ENCODE peak calls at places on chromosomes 5 and 9, in six cellular contexts. F is GM23248; U is upper lobe of right lung; D is adrenal gland; Z is CD4-positive, alpha-beta T cell; X is body of pancreas. Y is an unnamed sample.

GRCh38 chr5:35067985-35068384 is 20.2 kb upstream of the AGXT2 start:
- DNase-seq in F (peak; percentile 39), U (no peak), D (no peak), Z (no peak), X (no peak), Y (no peak)

GRCh38 chr9:120735415-120736126 is 21.3 kb upstream of the MEGF9 start:
- DNase-seq in F (peak; percentile 63), U (peak; percentile 87), D (no peak), Z (no peak), X (peak; percentile 73), Y (no peak)

GRCh38 chr5:116303810-116304209 is 219.0 kb downstream of the COMMD10 start:
- DNase-seq in F (no peak), U (no peak), D (no peak), Z (no peak), X (no peak), Y (no peak)

GRCh38 chr9:114126247-114127060 is 27.4 kb upstream of the KIF12 start:
- DNase-seq in F (no peak), U (peak; percentile 40), D (no peak), Z (no peak), X (no peak), Y (peak; percentile 54)

GRCh38 chr9:124726886-124727285 is 44.2 kb downstream of the NR6A1 start:
- DNase-seq in F (peak; percentile 8), U (no peak), D (no peak), Z (no peak), X (no peak), Y (no peak)

GRCh38 chr5:79924936-79925893 is 65.8 kb downstream of the MTX3 start:
- DNase-seq in F (peak; percentile 52), U (no peak), D (peak; percentile 63), Z (no peak), X (no peak), Y (peak; percentile 69)

GRCh38 chr5:164336906-164337305 is 831.5 kb downstream of the MAT2B start:
- DNase-seq in F (peak; percentile 61), U (no peak), D (no peak), Z (no peak), X (no peak), Y (no peak)

GRCh38 chr9:124281934-124282351 is 24.2 kb downstream of the NEK6 start:
- DNase-seq in F (no peak), U (no peak), D (no peak), Z (no peak), X (peak; percentile 57), Y (no peak)

GRCh38 chr9:82333671-82334070 is 345.1 kb downstream of the SPATA31D1 start:
- DNase-seq in F (peak; percentile 50), U (no peak), D (no peak), Z (no peak), X (no peak), Y (no peak)

GRCh38 chr9:76431601-76432000 is 27.4 kb upstream of the GCNT1 start:
- DNase-seq in F (no peak), U (no peak), D (no peak), Z (no peak), X (no peak), Y (peak; percentile 74)

GRCh38 chr5:148913985-148914421 is 87.6 kb downstream of the ADRB2 start:
- DNase-seq in F (peak; percentile 71), U (no peak), D (no peak), Z (no peak), X (peak; percentile 14), Y (peak; percentile 71)

GRCh38 chr9:87613265-87614111 is 112.4 kb upstream of the CTSL start:
- DNase-seq in F (no peak), U (no peak), D (no peak), Z (no peak), X (peak; percentile 20), Y (no peak)

GRCh38 chr9:31639444-31639843 is 745.0 kb upstream of the ACO1 start:
- DNase-seq in F (no peak), U (no peak), D (no peak), Z (no peak), X (no peak), Y (no peak)

GRCh38 chr5:57833489-57833888 is 350.9 kb upstream of the ACTBL2 start:
- DNase-seq in F (no peak), U (no peak), D (no peak), Z (no peak), X (peak; percentile 13), Y (no peak)

GRCh38 chr5:44665101-44665701 is 143.5 kb upstream of the MRPS30 start:
- DNase-seq in F (peak; percentile 89), U (no peak), D (no peak), Z (no peak), X (no peak), Y (no peak)

GRCh38 chr5:72693001-72693442 is 123.4 kb upstream of the TNPO1 start:
- DNase-seq in F (peak; percentile 42), U (no peak), D (no peak), Z (no peak), X (no peak), Y (no peak)

GRCh38 chr9:16715404-16715803 is 155.1 kb downstream of the BNC2 start:
- DNase-seq in F (peak; percentile 64), U (no peak), D (no peak), Z (no peak), X (peak; percentile 4), Y (no peak)

GRCh38 chr9:127197861-127198430 is 66.6 kb upstream of the GARNL3 start:
- DNase-seq in F (no peak), U (no peak), D (no peak), Z (no peak), X (no peak), Y (no peak)

GRCh38 chr5:179827684-179828083 is 7.0 kb downstream of the SQSTM1 start:
- DNase-seq in F (peak; percentile 77), U (peak; percentile 70), D (peak; percentile 63), Z (no peak), X (peak; percentile 57), Y (peak; percentile 59)

GRCh38 chr5:107447587-107447986 is 223.2 kb downstream of the EFNA5 start:
- DNase-seq in F (no peak), U (no peak), D (no peak), Z (no peak), X (no peak), Y (no peak)

GRCh38 chr5:107446972-107447371 is 223.8 kb downstream of the EFNA5 start:
- DNase-seq in F (no peak), U (no peak), D (no peak), Z (no peak), X (no peak), Y (no peak)

GRCh38 chr5:107451028-107451427 is 219.7 kb downstream of the EFNA5 start:
- DNase-seq in F (no peak), U (no peak), D (no peak), Z (no peak), X (no peak), Y (no peak)

GRCh38 chr5:107450531-107450930 is 220.2 kb downstream of the EFNA5 start:
- DNase-seq in F (no peak), U (no peak), D (no peak), Z (no peak), X (no peak), Y (no peak)

DNA sequence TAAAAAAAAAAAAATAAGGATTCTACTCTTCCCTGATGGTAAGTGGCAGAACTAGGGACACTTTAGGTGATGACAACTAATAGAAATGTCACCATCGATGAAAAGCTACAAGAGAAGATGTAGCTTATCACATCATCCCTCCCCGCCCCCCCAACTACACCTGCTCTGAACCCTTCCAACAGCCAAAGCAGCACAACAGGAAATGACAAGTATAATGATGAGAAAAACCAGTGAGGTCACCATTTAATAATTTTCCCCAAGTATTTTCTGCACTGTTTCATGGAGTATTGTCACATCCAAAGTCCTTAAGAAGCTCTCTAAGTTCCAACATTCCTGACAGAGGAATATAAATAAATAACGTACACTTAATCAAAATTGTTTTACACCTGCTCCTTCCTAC is 221.4 kb downstream of the EFNA5 start:
- DNase-seq in F (no peak), U (no peak), D (no peak), Z (no peak), X (no peak), Y (no peak)
- H3K27me3 ChIP-seq in F (peaks cover 32% of the 10 kb centered on the region), U (no peaks in the 10 kb centered on the region), D (no peaks in the 10 kb centered on the region), Z (no peaks in the 10 kb centered on the region), X (no peaks in the 10 kb centered on the region), Y (no peaks in the 10 kb centered on the region)

DNA sequence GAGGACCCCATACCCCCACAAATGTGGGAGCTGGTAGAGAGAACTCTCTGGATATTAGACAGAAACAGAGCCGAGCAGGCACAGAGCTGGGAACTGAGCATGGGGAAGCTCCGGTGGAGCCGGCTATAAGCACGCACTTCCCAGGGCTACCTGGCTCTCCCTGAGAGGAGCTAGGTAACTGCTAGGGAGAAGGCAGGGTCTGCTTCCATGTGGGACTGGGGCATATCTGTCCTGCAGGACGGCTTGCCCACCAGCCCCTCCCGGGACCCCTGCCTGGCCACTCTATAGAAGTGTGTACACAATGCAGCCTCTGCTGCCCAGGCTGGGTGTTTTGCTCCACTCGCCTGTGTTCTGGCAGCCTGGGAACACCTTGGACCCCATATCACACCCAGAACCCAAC is 1537.0 kb upstream of the CDH9 start:
- DNase-seq in F (no peak), U (no peak), D (no peak), Z (no peak), X (no peak), Y (no peak)
- H3K27me3 ChIP-seq in F (no peaks in the 10 kb centered on the region), U (no peaks in the 10 kb centered on the region), D (no peaks in the 10 kb centered on the region), Z (no peaks in the 10 kb centered on the region), X (no peaks in the 10 kb centered on the region), Y (no peaks in the 10 kb centered on the region)

GRCh38 chr9:135705376-135705775 is 3.4 kb downstream of the KCNT1 start:
- DNase-seq in F (no peak), U (no peak), D (peak; percentile 68), Z (no peak), X (peak; percentile 50), Y (no peak)

GRCh38 chr9:135704366-135704947 is 2.5 kb downstream of the KCNT1 start:
- DNase-seq in F (peak; percentile 17), U (no peak), D (no peak), Z (no peak), X (peak; percentile 6), Y (no peak)

GRCh38 chr9:135708164-135708563 is 6.2 kb downstream of the KCNT1 start:
- DNase-seq in F (no peak), U (no peak), D (no peak), Z (no peak), X (no peak), Y (no peak)

GRCh38 chr9:135707449-135708138 is 5.6 kb downstream of the KCNT1 start:
- DNase-seq in F (no peak), U (no peak), D (no peak), Z (no peak), X (no peak), Y (no peak)

GRCh38 chr9:135706288-135706687 is 4.3 kb downstream of the KCNT1 start:
- DNase-seq in F (no peak), U (no peak), D (no peak), Z (no peak), X (no peak), Y (no peak)
- H3K27me3 ChIP-seq in F (peaks cover 12% of the 10 kb centered on the region), U (peaks cover 47% of the 10 kb centered on the region), D (peaks cover 24% of the 10 kb centered on the region), Z (peaks cover 22% of the 10 kb centered on the region), X (peaks cover 8% of the 10 kb centered on the region), Y (peaks cover 14% of the 10 kb centered on the region)

DNA sequence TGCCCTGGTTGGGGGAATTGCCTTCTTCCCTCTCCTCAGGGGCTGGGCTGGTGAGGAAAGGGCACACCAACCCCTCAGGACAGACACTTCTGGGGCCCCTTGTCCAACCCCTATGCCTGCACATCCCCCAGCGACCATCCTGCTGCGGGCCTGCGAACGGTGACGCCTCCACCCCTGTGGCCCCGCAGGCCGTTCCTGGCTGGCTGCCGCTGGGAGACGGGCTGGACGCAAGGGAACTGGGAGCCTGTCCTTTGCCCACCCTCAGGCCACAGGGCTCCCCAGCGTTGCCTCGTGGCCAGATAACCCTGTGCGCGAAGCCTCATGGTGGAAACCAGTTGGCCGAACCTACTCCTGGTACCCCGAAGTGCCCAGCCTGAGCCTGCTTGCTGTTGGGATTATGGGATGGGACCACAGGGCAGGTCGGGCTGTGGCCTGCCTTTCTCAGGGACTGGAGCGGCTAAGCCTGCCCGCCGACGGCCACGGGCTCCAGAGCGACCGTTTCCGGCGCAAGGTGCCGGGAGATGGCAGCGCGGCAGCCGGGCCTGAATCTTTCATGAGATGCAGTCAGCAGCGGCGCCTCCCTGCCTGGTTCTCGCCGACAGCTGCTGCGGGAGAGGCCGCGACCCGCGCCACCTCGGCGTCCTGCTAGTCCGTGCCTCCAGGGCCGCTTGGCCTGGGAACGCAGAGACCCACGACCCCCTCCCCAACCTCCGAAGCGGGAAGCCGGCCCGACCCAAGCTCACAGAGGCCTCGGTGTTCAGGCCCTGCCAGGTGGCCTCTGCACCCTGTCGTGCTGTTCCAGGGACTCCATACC is 6.5 kb upstream of the PITX1 start:
- DNase-seq in F (peak; percentile 47), U (no peak), D (no peak), Z (no peak), X (no peak), Y (peak; percentile 83)
- H3K27me3 ChIP-seq in F (peaks cover 78% of the 10 kb centered on the region), U (peaks cover 96% of the 10 kb centered on the region), D (peaks cover 88% of the 10 kb centered on the region), Z (peaks cover 88% of the 10 kb centered on the region), X (peaks cover 44% of the 10 kb centered on the region), Y (peaks cover 100% of the 10 kb centered on the region)